ENCODE peak calls at places on chromosomes 11 and 22, in ten cellular contexts. One of them, this sample, is unnamed.
A peak's percentile ranks its signal among the peaks of the same experiment; 100 is the strongest.

GRCh38 chr11:10641314-10642206 is 52.0 kb downstream of the IRAG1 start:
- DNase-seq in body of pancreas: no peak
- DNase-seq in small intestine: no peak
- DNase-seq in CD8-positive, alpha-beta memory T cell: no peak
- DNase-seq in cardiac muscle cell: no peak
- DNase-seq in transverse colon: no peak
- DNase-seq in kidney: no peak
- DNase-seq in mammary epithelial cell: no peak
- DNase-seq in dorsolateral prefrontal cortex: no peak
- DNase-seq in right cardiac atrium: no peak
- DNase-seq in this sample: no peak

GRCh38 chr11:130631119-130631518 is 182.7 kb downstream of the ADAMTS15 start:
- DNase-seq in body of pancreas: no peak
- DNase-seq in right cardiac atrium: no peak
- DNase-seq in small intestine: no peak
- DNase-seq in kidney: no peak
- DNase-seq in CD8-positive, alpha-beta memory T cell: no peak
- DNase-seq in transverse colon: no peak
- DNase-seq in dorsolateral prefrontal cortex: no peak
- DNase-seq in cardiac muscle cell: peak; percentile 71
- DNase-seq in mammary epithelial cell: peak; percentile 95
- DNase-seq in this sample: no peak

GRCh38 chr11:27497284-27497866 is 9.2 kb downstream of the LIN7C start:
- DNase-seq in dorsolateral prefrontal cortex: no peak
- DNase-seq in kidney: no peak
- DNase-seq in mammary epithelial cell: peak; percentile 13
- DNase-seq in body of pancreas: no peak
- DNase-seq in CD8-positive, alpha-beta memory T cell: no peak
- DNase-seq in right cardiac atrium: no peak
- DNase-seq in small intestine: peak; percentile 13
- DNase-seq in transverse colon: no peak
- DNase-seq in cardiac muscle cell: peak; percentile 50
- DNase-seq in this sample: no peak

GRCh38 chr11:125591659-125592304 is 870 bp upstream of the STT3A start:
- DNase-seq in mammary epithelial cell: peak; percentile 45
- DNase-seq in transverse colon: peak; percentile 37
- DNase-seq in small intestine: peak; percentile 54
- DNase-seq in dorsolateral prefrontal cortex: no peak
- DNase-seq in CD8-positive, alpha-beta memory T cell: no peak
- DNase-seq in body of pancreas: peak; percentile 27
- DNase-seq in right cardiac atrium: peak; percentile 65
- DNase-seq in cardiac muscle cell: no peak
- DNase-seq in kidney: peak; percentile 78
- DNase-seq in this sample: peak; percentile 22

GRCh38 chr22:30763815-30764686 is 69.4 kb downstream of the OSBP2 start:
- DNase-seq in CD8-positive, alpha-beta memory T cell: peak; percentile 57
- DNase-seq in kidney: no peak
- DNase-seq in small intestine: peak; percentile 76
- DNase-seq in mammary epithelial cell: peak; percentile 83
- DNase-seq in cardiac muscle cell: peak; percentile 89
- DNase-seq in transverse colon: peak; percentile 45
- DNase-seq in right cardiac atrium: peak; percentile 57
- DNase-seq in dorsolateral prefrontal cortex: no peak
- DNase-seq in body of pancreas: peak; percentile 55
- DNase-seq in this sample: peak; percentile 68

GRCh38 chr11:73513707-73514106 is 84.2 kb downstream of the FAM168A start:
- DNase-seq in mammary epithelial cell: peak; percentile 17
- DNase-seq in right cardiac atrium: no peak
- DNase-seq in kidney: no peak
- DNase-seq in body of pancreas: no peak
- DNase-seq in transverse colon: no peak
- DNase-seq in cardiac muscle cell: no peak
- DNase-seq in small intestine: no peak
- DNase-seq in CD8-positive, alpha-beta memory T cell: no peak
- DNase-seq in dorsolateral prefrontal cortex: no peak
- DNase-seq in this sample: no peak

GRCh38 chr11:116692318-116693106 is 80.3 kb downstream of the BUD13 start:
- DNase-seq in cardiac muscle cell: no peak
- DNase-seq in right cardiac atrium: no peak
- DNase-seq in dorsolateral prefrontal cortex: no peak
- DNase-seq in mammary epithelial cell: no peak
- DNase-seq in kidney: no peak
- DNase-seq in small intestine: peak; percentile 59
- DNase-seq in body of pancreas: peak; percentile 41
- DNase-seq in CD8-positive, alpha-beta memory T cell: no peak
- DNase-seq in transverse colon: no peak
- DNase-seq in this sample: no peak

GRCh38 chr11:121930004-121930965 is 185.7 kb downstream of the BLID start:
- DNase-seq in transverse colon: no peak
- DNase-seq in kidney: no peak
- DNase-seq in mammary epithelial cell: no peak
- DNase-seq in small intestine: no peak
- DNase-seq in cardiac muscle cell: peak; percentile 42
- DNase-seq in body of pancreas: peak; percentile 6
- DNase-seq in dorsolateral prefrontal cortex: no peak
- DNase-seq in right cardiac atrium: peak; percentile 46
- DNase-seq in CD8-positive, alpha-beta memory T cell: no peak
- DNase-seq in this sample: no peak

GRCh38 chr22:22397292-22397870 is 111.2 kb downstream of the ZNF280B start:
- DNase-seq in cardiac muscle cell: peak; percentile 31
- DNase-seq in body of pancreas: no peak
- DNase-seq in kidney: no peak
- DNase-seq in mammary epithelial cell: peak; percentile 21
- DNase-seq in CD8-positive, alpha-beta memory T cell: no peak
- DNase-seq in small intestine: peak; percentile 22
- DNase-seq in right cardiac atrium: peak; percentile 66
- DNase-seq in transverse colon: no peak
- DNase-seq in dorsolateral prefrontal cortex: peak; percentile 41
- DNase-seq in this sample: no peak

GRCh38 chr22:50267591-50268390 is 2.4 kb downstream of the MAPK11 start:
- DNase-seq in body of pancreas: peak; percentile 82
- DNase-seq in cardiac muscle cell: peak; percentile 70
- DNase-seq in small intestine: peak; percentile 64
- DNase-seq in transverse colon: peak; percentile 66
- DNase-seq in dorsolateral prefrontal cortex: no peak
- DNase-seq in right cardiac atrium: peak; percentile 86
- DNase-seq in mammary epithelial cell: peak; percentile 37
- DNase-seq in kidney: no peak
- DNase-seq in CD8-positive, alpha-beta memory T cell: peak; percentile 21
- DNase-seq in this sample: peak; percentile 82

GRCh38 chr11:123235117-123235686 is 40.2 kb upstream of the CLMP start:
- DNase-seq in CD8-positive, alpha-beta memory T cell: peak; percentile 21
- DNase-seq in mammary epithelial cell: no peak
- DNase-seq in kidney: peak; percentile 82
- DNase-seq in body of pancreas: peak; percentile 47
- DNase-seq in right cardiac atrium: peak; percentile 81
- DNase-seq in small intestine: peak; percentile 8
- DNase-seq in transverse colon: peak; percentile 50
- DNase-seq in dorsolateral prefrontal cortex: peak; percentile 39
- DNase-seq in cardiac muscle cell: peak; percentile 66
- DNase-seq in this sample: no peak

GRCh38 chr11:108697872-108698473 is 33.1 kb downstream of the DDX10 start:
- DNase-seq in transverse colon: peak; percentile 29
- DNase-seq in dorsolateral prefrontal cortex: peak; percentile 63
- DNase-seq in right cardiac atrium: no peak
- DNase-seq in kidney: no peak
- DNase-seq in body of pancreas: peak; percentile 53
- DNase-seq in CD8-positive, alpha-beta memory T cell: no peak
- DNase-seq in mammary epithelial cell: peak; percentile 61
- DNase-seq in cardiac muscle cell: peak; percentile 90
- DNase-seq in small intestine: peak; percentile 40
- DNase-seq in this sample: peak; percentile 45

DNA sequence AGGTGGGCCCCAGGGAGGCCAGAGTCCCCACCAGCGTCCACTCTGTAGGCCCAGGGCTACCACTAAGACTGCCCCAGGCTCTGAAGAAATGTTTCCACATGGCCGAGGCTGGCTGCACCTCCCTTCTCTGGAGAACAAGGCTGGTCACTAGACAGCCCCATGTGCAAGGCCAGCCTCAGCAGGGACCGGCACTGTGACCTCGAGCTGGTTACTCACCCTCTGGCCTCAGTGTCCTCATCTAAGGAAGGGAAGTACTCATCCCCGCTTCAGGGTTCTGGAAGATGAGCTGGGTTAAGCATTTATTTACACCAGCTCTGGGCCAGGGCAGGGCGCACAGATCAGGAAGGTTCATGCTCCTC is 9.7 kb downstream of the PMM1 start:
- DNase-seq in body of pancreas: no peak
- DNase-seq in mammary epithelial cell: no peak
- DNase-seq in transverse colon: no peak
- DNase-seq in cardiac muscle cell: no peak
- DNase-seq in right cardiac atrium: no peak
- DNase-seq in CD8-positive, alpha-beta memory T cell: no peak
- DNase-seq in small intestine: no peak
- DNase-seq in dorsolateral prefrontal cortex: no peak
- DNase-seq in kidney: no peak
- DNase-seq in this sample: no peak
- H3K27ac ChIP-seq in body of pancreas: no peak overlapping the region
- H3K27ac ChIP-seq in mammary epithelial cell: no peak overlapping the region
- H3K27ac ChIP-seq in transverse colon: no peak overlapping the region
- H3K27ac ChIP-seq in cardiac muscle cell: no peak overlapping the region
- H3K27ac ChIP-seq in right cardiac atrium: no peak overlapping the region
- H3K27ac ChIP-seq in CD8-positive, alpha-beta memory T cell: no peak overlapping the region
- H3K27ac ChIP-seq in small intestine: no peak overlapping the region
- H3K27ac ChIP-seq in dorsolateral prefrontal cortex: peak overlapping the region; percentile 43
- H3K27ac ChIP-seq in kidney: no peak overlapping the region
- H3K27ac ChIP-seq in this sample: no peak overlapping the region

DNA sequence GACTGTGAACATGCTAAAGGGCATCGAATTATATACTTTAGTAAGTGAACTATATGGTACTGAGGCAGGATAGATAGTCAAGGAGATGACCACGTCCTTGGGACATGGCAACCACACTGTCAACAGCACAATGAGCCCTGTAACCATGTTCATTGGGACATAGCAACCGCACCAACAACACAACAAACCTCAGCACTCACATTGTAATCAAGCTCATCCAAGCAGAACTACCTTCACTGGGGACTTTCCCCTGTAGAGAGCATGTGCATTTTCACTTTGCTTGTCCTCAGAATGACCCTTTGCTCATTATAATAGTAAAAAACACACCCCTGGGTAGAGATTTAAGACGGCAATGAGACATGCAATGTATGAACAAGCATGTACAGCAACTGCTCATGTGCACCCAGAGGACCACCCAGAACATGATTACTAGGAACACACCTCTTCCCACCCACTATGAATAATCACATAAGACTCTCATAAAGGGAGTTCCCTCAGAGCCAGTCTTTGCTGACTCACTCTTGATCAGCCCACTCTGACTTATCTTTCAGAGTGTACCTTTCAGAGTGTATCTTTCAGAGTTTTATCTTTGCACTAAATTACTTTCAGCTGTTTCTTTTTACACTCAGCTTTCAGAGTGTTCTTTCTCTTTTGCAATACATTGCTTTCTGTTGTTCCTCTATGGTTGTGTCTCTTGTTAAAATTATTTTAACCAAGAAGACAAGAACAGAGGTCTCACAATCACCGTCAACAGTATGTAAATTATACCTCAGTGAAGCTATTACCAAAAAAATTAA is 4.1 kb upstream of the PLAAT2 start:
- DNase-seq in body of pancreas: peak; percentile 44
- DNase-seq in mammary epithelial cell: peak; percentile 95
- DNase-seq in cardiac muscle cell: peak; percentile 92
- DNase-seq in transverse colon: peak; percentile 57
- DNase-seq in CD8-positive, alpha-beta memory T cell: peak; percentile 58
- DNase-seq in small intestine: peak; percentile 97
- DNase-seq in kidney: no peak
- DNase-seq in dorsolateral prefrontal cortex: no peak
- DNase-seq in right cardiac atrium: no peak
- DNase-seq in this sample: peak; percentile 24
- H3K4me3 ChIP-seq in body of pancreas: no peak overlapping the region
- H3K4me3 ChIP-seq in mammary epithelial cell: no peak overlapping the region
- H3K4me3 ChIP-seq in cardiac muscle cell: no peak overlapping the region
- H3K4me3 ChIP-seq in transverse colon: no peak overlapping the region
- H3K4me3 ChIP-seq in CD8-positive, alpha-beta memory T cell: peak overlapping the region; percentile 3
- H3K4me3 ChIP-seq in small intestine: no peak overlapping the region
- H3K4me3 ChIP-seq in kidney: peak overlapping the region; percentile 19
- H3K4me3 ChIP-seq in dorsolateral prefrontal cortex: no peak overlapping the region
- H3K4me3 ChIP-seq in right cardiac atrium: no peak overlapping the region
- H3K4me3 ChIP-seq in this sample: no peak overlapping the region

GRCh38 chr11:67355794-67356550 is 2.6 kb upstream of the POLD4 start:
- DNase-seq in kidney: no peak
- DNase-seq in small intestine: peak; percentile 78
- DNase-seq in body of pancreas: no peak
- DNase-seq in CD8-positive, alpha-beta memory T cell: no peak
- DNase-seq in cardiac muscle cell: no peak
- DNase-seq in dorsolateral prefrontal cortex: no peak
- DNase-seq in right cardiac atrium: peak; percentile 36
- DNase-seq in transverse colon: peak; percentile 51
- DNase-seq in mammary epithelial cell: no peak
- DNase-seq in this sample: no peak
- H3K27ac ChIP-seq in kidney: peak overlapping the region; percentile 99
- H3K27ac ChIP-seq in small intestine: peak overlapping the region; percentile 99
- H3K27ac ChIP-seq in body of pancreas: peak overlapping the region; percentile 98
- H3K27ac ChIP-seq in CD8-positive, alpha-beta memory T cell: peak overlapping the region; percentile 96
- H3K27ac ChIP-seq in cardiac muscle cell: no peak overlapping the region
- H3K27ac ChIP-seq in dorsolateral prefrontal cortex: peak overlapping the region; percentile 97
- H3K27ac ChIP-seq in right cardiac atrium: peak overlapping the region; percentile 94
- H3K27ac ChIP-seq in transverse colon: peak overlapping the region; percentile 99
- H3K27ac ChIP-seq in mammary epithelial cell: peak overlapping the region; percentile 78
- H3K27ac ChIP-seq in this sample: peak overlapping the region; percentile 99

DNA sequence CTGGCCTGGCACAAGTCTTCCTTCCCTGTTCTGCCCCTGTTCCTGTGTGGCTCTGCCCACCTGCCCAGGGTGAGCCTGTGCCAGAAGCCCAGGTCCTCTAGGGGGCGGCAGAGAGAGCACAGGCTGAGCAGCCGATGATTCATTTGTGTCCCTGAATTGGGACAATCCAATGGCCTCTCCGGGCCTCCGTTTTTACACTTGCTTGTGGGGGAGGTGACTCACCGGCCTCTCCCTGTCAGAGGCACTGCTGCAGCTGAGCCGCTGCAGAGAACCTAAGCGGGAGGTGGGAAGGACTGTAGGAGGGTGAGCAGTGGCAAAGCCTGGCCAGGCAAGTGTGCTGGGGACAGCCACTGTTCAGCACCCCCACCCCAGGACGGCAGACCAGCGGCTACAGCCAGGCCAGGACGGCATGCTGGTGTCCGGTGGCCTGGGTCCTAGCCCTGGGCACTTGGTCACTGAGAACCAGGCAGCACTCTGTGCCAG is 65.2 kb upstream of the LMO1 start:
- DNase-seq in dorsolateral prefrontal cortex: peak; percentile 72
- DNase-seq in right cardiac atrium: peak; percentile 86
- DNase-seq in cardiac muscle cell: peak; percentile 71
- DNase-seq in body of pancreas: peak; percentile 90
- DNase-seq in mammary epithelial cell: peak; percentile 88
- DNase-seq in CD8-positive, alpha-beta memory T cell: peak; percentile 11
- DNase-seq in small intestine: peak; percentile 82
- DNase-seq in kidney: peak; percentile 92
- DNase-seq in transverse colon: peak; percentile 85
- DNase-seq in this sample: peak; percentile 38
- H3K4me3 ChIP-seq in dorsolateral prefrontal cortex: peak overlapping the region; percentile 18
- H3K4me3 ChIP-seq in right cardiac atrium: no peak overlapping the region
- H3K4me3 ChIP-seq in cardiac muscle cell: no peak overlapping the region
- H3K4me3 ChIP-seq in body of pancreas: no peak overlapping the region
- H3K4me3 ChIP-seq in mammary epithelial cell: no peak overlapping the region
- H3K4me3 ChIP-seq in CD8-positive, alpha-beta memory T cell: no peak overlapping the region
- H3K4me3 ChIP-seq in small intestine: no peak overlapping the region
- H3K4me3 ChIP-seq in kidney: peak overlapping the region; percentile 29
- H3K4me3 ChIP-seq in transverse colon: no peak overlapping the region
- H3K4me3 ChIP-seq in this sample: no peak overlapping the region